ENCODE peak calls at places on chromosomes 16 and 17, in four cellular contexts. L, P, Y and W are unnamed samples.

GRCh38 chr17:75400326-75400939 is 5.0 kb downstream of the GRB2 start:
- DNase-seq in L (no peak), P (no peak), Y (no peak), W (no peak)

GRCh38 chr17:67229109-67229991 is 15.6 kb downstream of the HELZ start:
- DNase-seq in L (no peak), P (no peak), Y (no peak), W (no peak)

GRCh38 chr17:8315740-8316217 is 5.7 kb downstream of the ARHGEF15 start:
- DNase-seq in L (no peak), P (no peak), Y (no peak), W (no peak)

GRCh38 chr17:79920751-79921410 is 81.6 kb upstream of the CBX4 start:
- DNase-seq in L (no peak), P (no peak), Y (no peak), W (no peak)

GRCh38 chr17:28599311-28600184 is 723 bp upstream of the SPAG5 start:
- DNase-seq in L (peak), P (peak), Y (peak), W (peak)

GRCh38 chr17:81291662-81292061 is 3.4 kb downstream of the SLC38A10 start:
- DNase-seq in L (no peak), P (peak), Y (peak), W (peak)

GRCh38 chr17:42598905-42599304 is 10.3 kb downstream of the RETREG3 start:
- DNase-seq in L (no peak), P (no peak), Y (no peak), W (no peak)

GRCh38 chr17:63455417-63455816 is 9.3 kb upstream of the CYB561 start:
- DNase-seq in L (no peak), P (no peak), Y (no peak), W (no peak)

GRCh38 chr17:36525888-36526287 is 8.8 kb downstream of the MYO19 start:
- DNase-seq in L (no peak), P (no peak), Y (no peak), W (no peak)

GRCh38 chr16:74691093-74691855 is 9.4 kb downstream of the MLKL start:
- DNase-seq in L (no peak), P (no peak), Y (no peak), W (no peak)

DNA sequence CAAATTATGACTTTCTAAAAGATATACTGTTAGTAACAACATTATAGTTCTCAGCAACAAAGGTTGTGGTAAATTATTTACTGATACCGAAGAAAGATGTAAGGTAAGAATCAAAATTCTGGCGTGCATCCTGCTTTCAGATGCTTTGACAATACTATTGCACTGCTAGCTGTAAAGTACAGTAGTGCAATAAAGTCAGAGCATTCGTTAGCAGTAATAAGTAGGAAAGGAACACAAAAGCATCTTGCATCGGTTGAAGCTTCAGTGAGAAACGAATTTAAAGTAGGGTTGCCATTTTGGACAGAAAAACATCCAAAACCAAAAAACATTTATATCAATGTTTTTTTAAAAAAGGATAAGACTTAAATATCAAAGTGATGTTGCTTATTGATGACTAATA is 4.0 kb downstream of the SKA2 start:
- DNase-seq in L (no peak), P (no peak), Y (no peak), W (no peak)
- TF ChIP-seq SPI1 in L (no peak), P (no peak), Y (no peak), W (no peak)

GRCh38 chr17:13919818-13920217 is 149.5 kb upstream of the COX10 start:
- DNase-seq in L (no peak), P (no peak), Y (no peak), W (no peak)
- TF ChIP-seq POLR2AphosphoS5 in L (no peak), P (no peak), Y (no peak), W (no peak)

DNA sequence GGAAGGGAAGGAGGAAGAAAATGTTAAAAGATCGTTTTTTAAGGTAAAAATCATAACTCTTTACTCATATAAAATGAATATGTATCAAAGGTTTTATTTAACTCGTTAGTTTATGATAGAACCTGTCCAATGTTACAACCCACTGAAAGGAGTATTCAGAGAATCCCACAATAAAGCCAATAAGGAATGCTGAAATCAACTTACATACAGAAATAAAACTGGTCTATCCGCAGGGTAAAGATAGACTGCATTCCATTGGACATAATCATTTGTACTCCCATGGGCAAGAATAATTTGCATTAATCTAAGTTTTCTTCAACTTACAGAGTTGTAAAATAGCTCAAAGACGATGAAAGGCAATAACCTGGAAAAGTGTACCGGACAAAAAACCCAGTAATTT is 17.9 kb upstream of the BEAN1 start:
- DNase-seq in L (no peak), P (no peak), Y (no peak), W (no peak)
- TF ChIP-seq SPI1 in L (no peak), P (no peak), Y (no peak), W (no peak)

DNA sequence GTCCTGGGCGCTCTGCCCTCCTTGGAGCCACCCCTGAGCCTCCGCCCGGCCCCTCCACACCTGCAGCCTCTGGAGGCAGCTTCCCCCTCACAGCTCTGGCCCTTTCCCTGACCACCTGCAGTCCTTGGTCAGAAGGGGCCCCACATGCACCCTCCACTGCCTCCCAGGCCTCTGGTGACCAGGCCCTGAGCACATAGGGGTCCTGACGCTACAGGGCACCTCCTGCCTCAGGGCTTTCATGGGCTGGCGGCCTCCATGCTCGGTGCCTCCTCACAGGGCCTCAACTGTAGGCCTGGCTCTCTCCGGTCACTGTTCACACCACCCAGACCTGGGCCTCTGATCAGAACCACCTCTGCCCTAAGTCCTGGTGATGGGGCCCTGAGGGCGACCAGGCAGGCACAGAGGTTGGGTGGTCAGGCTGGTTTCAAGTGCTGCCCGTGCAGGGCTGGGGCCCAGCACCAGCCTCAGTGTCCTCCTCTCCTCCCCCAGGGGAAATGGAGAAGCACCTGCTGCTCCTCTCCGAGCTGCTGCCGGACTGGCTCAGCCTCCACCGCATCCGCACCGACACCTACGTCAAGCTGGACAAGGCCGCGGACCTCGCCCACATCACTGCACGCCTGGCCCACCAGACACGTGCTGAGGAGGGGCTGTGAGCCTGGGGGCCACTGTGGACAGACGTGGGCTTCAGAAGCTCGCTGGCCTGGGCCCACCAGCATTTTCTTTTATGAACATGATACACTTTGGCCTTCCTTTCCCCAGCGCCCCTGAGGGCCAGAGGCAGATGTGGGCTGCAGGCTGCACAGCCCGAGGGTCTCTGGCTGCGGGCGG is 3.9 kb downstream of the APRT start:
- DNase-seq in L (no peak), P (no peak), Y (no peak), W (no peak)
- TF ChIP-seq POLR2AphosphoS5 in L (peak), P (no peak), Y (peak), W (no peak)

GRCh38 chr17:16817201-16817600 is 127.2 kb downstream of the CCDC144A start:
- DNase-seq in L (no peak), P (no peak), Y (no peak), W (no peak)

GRCh38 chr17:16818340-16818739 is 128.3 kb downstream of the CCDC144A start:
- DNase-seq in L (no peak), P (no peak), Y (no peak), W (no peak)

GRCh38 chr17:16818821-16819683 is 129.0 kb downstream of the CCDC144A start:
- DNase-seq in L (no peak), P (peak), Y (no peak), W (no peak)

GRCh38 chr17:16820161-16820877 is 130.3 kb downstream of the CCDC144A start:
- DNase-seq in L (no peak), P (no peak), Y (no peak), W (no peak)

DNA sequence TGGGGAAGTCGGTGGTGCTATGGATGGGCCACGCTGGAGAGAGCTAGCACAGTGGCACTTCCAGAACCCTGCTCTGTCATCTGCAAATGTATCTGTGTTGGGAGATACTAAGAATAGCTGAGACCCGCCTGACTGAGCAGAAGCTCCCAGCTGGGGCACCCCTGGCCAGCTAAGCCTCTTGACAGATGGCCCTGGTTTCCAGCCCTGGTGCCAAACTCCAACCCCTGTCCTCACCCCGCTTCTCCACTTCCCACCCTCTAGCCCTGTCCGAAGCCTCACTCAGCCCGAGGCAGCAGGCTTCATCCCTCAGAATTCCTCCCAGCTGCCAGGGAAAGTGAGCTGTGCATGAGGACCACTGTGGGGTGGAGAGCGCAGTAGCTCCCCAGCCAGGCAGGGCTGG is 124.4 kb downstream of the CCDC144A start:
- DNase-seq in L (no peak), P (no peak), Y (no peak), W (no peak)
- TF ChIP-seq SPI1 in L (no peak), P (no peak), Y (no peak), W (no peak)